ENCODE peak calls at places on chromosomes 4 and X, in four cellular contexts. Q is upper lobe of right lung, S is AG09309, F is NCI-H2171. L is an unnamed sample.

GRCh38 chrX:101462892-101463291 is 22.4 kb upstream of the ARMCX4 start:
- DNase-seq in Q (no peak), S (no peak), F (no peak), L (no peak)

GRCh38 chr4:17066241-17066640 is 167.8 kb upstream of the LDB2 start:
- DNase-seq in Q (no peak), S (no peak), F (no peak), L (no peak)

GRCh38 chrX:136620780-136621179 is 27.2 kb upstream of the CD40LG start:
- DNase-seq in Q (no peak), S (no peak), F (no peak), L (no peak)

GRCh38 chr4:55018978-55019377 is 106.4 kb downstream of the KDR start:
- DNase-seq in Q (no peak), S (no peak), F (no peak), L (no peak)

GRCh38 chr4:17807446-17807845 is 3.1 kb downstream of the DCAF16 start:
- DNase-seq in Q (no peak), S (no peak), F (no peak), L (no peak)

GRCh38 chr4:27364509-27364908 is 503.9 kb downstream of the STIM2 start:
- DNase-seq in Q (no peak), S (no peak), F (no peak), L (no peak)

GRCh38 chrX:40818236-40818635 is 82.9 kb upstream of the MED14 start:
- DNase-seq in Q (no peak), S (no peak), F (no peak), L (no peak)

GRCh38 chrX:111145878-111146277 is 49.9 kb downstream of the PAK3 start:
- DNase-seq in Q (no peak), S (no peak), F (no peak), L (no peak)

L was measured in AG04449.